ENCODE peak calls at places on chromosomes 5 and 9, in six cellular contexts. One of them, this sample, is unnamed.

GRCh38 chr9:100126423-100126822 is 27.4 kb downstream of the INVS start:
- DNase-seq in H1: no peak
- DNase-seq in GM12878: no peak
- DNase-seq in GM12891: no peak
- DNase-seq in HepG2: no peak
- DNase-seq in K562: peak; percentile 15
- DNase-seq in this sample: no peak

GRCh38 chr9:107239474-107239873 is 43.6 kb upstream of the RAD23B start:
- DNase-seq in H1: no peak
- DNase-seq in GM12878: no peak
- DNase-seq in GM12891: no peak
- DNase-seq in HepG2: peak; percentile 44
- DNase-seq in K562: no peak
- DNase-seq in this sample: no peak

GRCh38 chr5:80712914-80713313 is 58.1 kb upstream of the DHFR start:
- DNase-seq in H1: no peak
- DNase-seq in GM12878: no peak
- DNase-seq in GM12891: no peak
- DNase-seq in HepG2: peak; percentile 73
- DNase-seq in K562: no peak
- DNase-seq in this sample: no peak

GRCh38 chr5:143014017-143014651 is 244.0 kb downstream of the ARHGAP26 start:
- DNase-seq in H1: no peak
- DNase-seq in GM12878: no peak
- DNase-seq in GM12891: no peak
- DNase-seq in HepG2: no peak
- DNase-seq in K562: peak; percentile 54
- DNase-seq in this sample: no peak

GRCh38 chr5:139246394-139246793 is 47.1 kb upstream of the MATR3 start:
- DNase-seq in H1: no peak
- DNase-seq in GM12878: no peak
- DNase-seq in GM12891: no peak
- DNase-seq in HepG2: no peak
- DNase-seq in K562: peak; percentile 52
- DNase-seq in this sample: no peak

GRCh38 chr5:120330555-120330954 is 133.5 kb upstream of the PRR16 start:
- DNase-seq in H1: no peak
- DNase-seq in GM12878: no peak
- DNase-seq in GM12891: no peak
- DNase-seq in HepG2: no peak
- DNase-seq in K562: no peak
- DNase-seq in this sample: no peak

GRCh38 chr5:54883374-54884194 is 101.8 kb downstream of the ESM1 start:
- DNase-seq in H1: peak; percentile 39
- DNase-seq in GM12878: no peak
- DNase-seq in GM12891: no peak
- DNase-seq in HepG2: no peak
- DNase-seq in K562: peak; percentile 19
- DNase-seq in this sample: no peak

GRCh38 chr9:90559075-90560073 is 83.2 kb downstream of the DIRAS2 start:
- DNase-seq in H1: no peak
- DNase-seq in GM12878: no peak
- DNase-seq in GM12891: no peak
- DNase-seq in HepG2: no peak
- DNase-seq in K562: no peak
- DNase-seq in this sample: no peak

GRCh38 chr9:130805510-130806387 is 29.3 kb upstream of the ABL1 start:
- DNase-seq in H1: no peak
- DNase-seq in GM12878: peak; percentile 61
- DNase-seq in GM12891: no peak
- DNase-seq in HepG2: no peak
- DNase-seq in K562: no peak
- DNase-seq in this sample: no peak

GRCh38 chr5:170070556-170071412 is 34.9 kb upstream of the FOXI1 start:
- DNase-seq in H1: peak; percentile 17
- DNase-seq in GM12878: no peak
- DNase-seq in GM12891: no peak
- DNase-seq in HepG2: no peak
- DNase-seq in K562: peak; percentile 79
- DNase-seq in this sample: no peak

GRCh38 chr5:141806626-141807025 is 71.6 kb downstream of the PCDH1 start:
- DNase-seq in H1: no peak
- DNase-seq in GM12878: no peak
- DNase-seq in GM12891: no peak
- DNase-seq in HepG2: no peak
- DNase-seq in K562: no peak
- DNase-seq in this sample: no peak

GRCh38 chr5:141808857-141809256 is 69.4 kb downstream of the PCDH1 start:
- DNase-seq in H1: no peak
- DNase-seq in GM12878: no peak
- DNase-seq in GM12891: no peak
- DNase-seq in HepG2: no peak
- DNase-seq in K562: no peak
- DNase-seq in this sample: no peak

GRCh38 chr5:141809697-141810096 is 68.5 kb downstream of the PCDH1 start:
- DNase-seq in H1: no peak
- DNase-seq in GM12878: no peak
- DNase-seq in GM12891: no peak
- DNase-seq in HepG2: no peak
- DNase-seq in K562: no peak
- DNase-seq in this sample: no peak

GRCh38 chr5:141807732-141808131 is 70.5 kb downstream of the PCDH1 start:
- DNase-seq in H1: no peak
- DNase-seq in GM12878: no peak
- DNase-seq in GM12891: no peak
- DNase-seq in HepG2: no peak
- DNase-seq in K562: no peak
- DNase-seq in this sample: no peak

GRCh38 chr5:141805874-141806273 is 72.3 kb downstream of the PCDH1 start:
- DNase-seq in H1: no peak
- DNase-seq in GM12878: no peak
- DNase-seq in GM12891: no peak
- DNase-seq in HepG2: no peak
- DNase-seq in K562: no peak
- DNase-seq in this sample: no peak
- TF ChIP-seq POLR2AphosphoS5 in H1: no peak
- TF ChIP-seq POLR2AphosphoS5 in GM12878: no peak
- TF ChIP-seq POLR2AphosphoS5 in GM12891: no peak
- TF ChIP-seq POLR2AphosphoS5 in HepG2: no peak
- TF ChIP-seq POLR2AphosphoS5 in K562: no peak
- TF ChIP-seq POLR2AphosphoS5 in this sample: no peak

GRCh38 chr9:69035438-69036316 is at the start of gene FXN:
- DNase-seq in H1: peak; percentile 53
- DNase-seq in GM12878: peak; percentile 38
- DNase-seq in GM12891: peak; percentile 84
- DNase-seq in HepG2: peak; percentile 61
- DNase-seq in K562: peak; percentile 84
- DNase-seq in this sample: peak; percentile 85
- TF ChIP-seq POLR2A in H1: peak; percentile 80
- TF ChIP-seq POLR2A in GM12878: peak; percentile 84
- TF ChIP-seq POLR2A in GM12891: peak; percentile 49
- TF ChIP-seq POLR2A in HepG2: peak; percentile 64
- TF ChIP-seq POLR2A in K562: peak; percentile 67
- TF ChIP-seq POLR2A in this sample: peak; percentile 78

GRCh38 chr5:131782717-131783116 is 14.1 kb downstream of the FNIP1 start:
- DNase-seq in H1: no peak
- DNase-seq in GM12878: no peak
- DNase-seq in GM12891: no peak
- DNase-seq in HepG2: no peak
- DNase-seq in K562: no peak
- DNase-seq in this sample: no peak
- TF ChIP-seq TAF1 in H1: no peak
- TF ChIP-seq TAF1 in GM12878: no peak
- TF ChIP-seq TAF1 in GM12891: no peak
- TF ChIP-seq TAF1 in HepG2: no peak
- TF ChIP-seq TAF1 in K562: no peak
- TF ChIP-seq TAF1 in this sample: no peak

GRCh38 chr9:81634437-81634836 is 54.9 kb downstream of the TLE1 start:
- DNase-seq in H1: no peak
- DNase-seq in GM12878: no peak
- DNase-seq in GM12891: no peak
- DNase-seq in HepG2: peak; percentile 31
- DNase-seq in K562: no peak
- DNase-seq in this sample: no peak
- TF ChIP-seq POLR2AphosphoS5 in H1: no peak
- TF ChIP-seq POLR2AphosphoS5 in GM12878: no peak
- TF ChIP-seq POLR2AphosphoS5 in GM12891: no peak
- TF ChIP-seq POLR2AphosphoS5 in HepG2: no peak
- TF ChIP-seq POLR2AphosphoS5 in K562: no peak
- TF ChIP-seq POLR2AphosphoS5 in this sample: no peak

This sample was measured in GM12892.